ENCODE peak calls at places on chromosomes 16 and 17, in seven cellular contexts. One of them, this sample, is unnamed.

GRCh38 chr16:72985148-72985882 is 62.6 kb downstream of the ZFHX3 start:
- DNase-seq in adrenal gland: no peak
- DNase-seq in choroid plexus epithelial cell: peak; percentile 84
- DNase-seq in astrocyte of the spinal cord: peak; percentile 68
- DNase-seq in colonic mucosa: no peak
- DNase-seq in HFF-Myc: no peak
- DNase-seq in foreskin fibroblast: peak; percentile 59
- DNase-seq in this sample: peak; percentile 47

GRCh38 chr16:80936410-80936809 is 70.3 kb downstream of the CMC2 start:
- DNase-seq in colonic mucosa: no peak
- DNase-seq in HFF-Myc: no peak
- DNase-seq in adrenal gland: no peak
- DNase-seq in foreskin fibroblast: peak; percentile 30
- DNase-seq in astrocyte of the spinal cord: peak; percentile 51
- DNase-seq in choroid plexus epithelial cell: peak; percentile 58
- DNase-seq in this sample: no peak

GRCh38 chr16:1825864-1826690 is 548 bp downstream of the HAGH start:
- DNase-seq in adrenal gland: peak; percentile 62
- DNase-seq in HFF-Myc: no peak
- DNase-seq in foreskin fibroblast: peak; percentile 78
- DNase-seq in choroid plexus epithelial cell: no peak
- DNase-seq in astrocyte of the spinal cord: no peak
- DNase-seq in colonic mucosa: peak; percentile 45
- DNase-seq in this sample: no peak

GRCh38 chr17:64213995-64214507 is 49.0 kb downstream of the TEX2 start:
- DNase-seq in foreskin fibroblast: peak; percentile 11
- DNase-seq in adrenal gland: no peak
- DNase-seq in HFF-Myc: no peak
- DNase-seq in choroid plexus epithelial cell: peak; percentile 54
- DNase-seq in astrocyte of the spinal cord: peak; percentile 25
- DNase-seq in colonic mucosa: no peak
- DNase-seq in this sample: no peak

GRCh38 chr17:57955183-57955952 is at the start of gene CUEDC1:
- DNase-seq in astrocyte of the spinal cord: peak; percentile 47
- DNase-seq in foreskin fibroblast: peak; percentile 90
- DNase-seq in colonic mucosa: peak; percentile 78
- DNase-seq in HFF-Myc: no peak
- DNase-seq in adrenal gland: peak; percentile 81
- DNase-seq in choroid plexus epithelial cell: peak; percentile 54
- DNase-seq in this sample: no peak

GRCh38 chr17:48552453-48553189 is 7.7 kb upstream of the HOXB2 start:
- DNase-seq in colonic mucosa: no peak
- DNase-seq in adrenal gland: no peak
- DNase-seq in choroid plexus epithelial cell: no peak
- DNase-seq in HFF-Myc: no peak
- DNase-seq in foreskin fibroblast: no peak
- DNase-seq in astrocyte of the spinal cord: peak; percentile 72
- DNase-seq in this sample: no peak

GRCh38 chr16:56364865-56365264 is 60.5 kb downstream of the AMFR start:
- DNase-seq in foreskin fibroblast: no peak
- DNase-seq in colonic mucosa: no peak
- DNase-seq in astrocyte of the spinal cord: no peak
- DNase-seq in HFF-Myc: no peak
- DNase-seq in choroid plexus epithelial cell: no peak
- DNase-seq in adrenal gland: peak; percentile 16
- DNase-seq in this sample: no peak

GRCh38 chr17:61000911-61001310 is 323.3 kb downstream of the BCAS3 start:
- DNase-seq in adrenal gland: no peak
- DNase-seq in HFF-Myc: peak; percentile 19
- DNase-seq in colonic mucosa: no peak
- DNase-seq in choroid plexus epithelial cell: peak; percentile 73
- DNase-seq in astrocyte of the spinal cord: peak; percentile 43
- DNase-seq in foreskin fibroblast: peak; percentile 83
- DNase-seq in this sample: peak; percentile 28

GRCh38 chr17:33674685-33675084 is 381.6 kb upstream of the ASIC2 start:
- DNase-seq in HFF-Myc: peak; percentile 19
- DNase-seq in astrocyte of the spinal cord: peak; percentile 8
- DNase-seq in adrenal gland: peak; percentile 77
- DNase-seq in choroid plexus epithelial cell: peak; percentile 63
- DNase-seq in colonic mucosa: peak; percentile 50
- DNase-seq in foreskin fibroblast: peak; percentile 56
- DNase-seq in this sample: peak; percentile 2

GRCh38 chr16:3577302-3577752 is at the start of gene NLRC3:
- DNase-seq in foreskin fibroblast: no peak
- DNase-seq in adrenal gland: no peak
- DNase-seq in colonic mucosa: no peak
- DNase-seq in HFF-Myc: no peak
- DNase-seq in astrocyte of the spinal cord: no peak
- DNase-seq in choroid plexus epithelial cell: no peak
- DNase-seq in this sample: no peak

GRCh38 chr16:19105891-19106624 is 7.7 kb upstream of the ITPRIPL2 start:
- DNase-seq in foreskin fibroblast: no peak
- DNase-seq in adrenal gland: no peak
- DNase-seq in colonic mucosa: no peak
- DNase-seq in choroid plexus epithelial cell: no peak
- DNase-seq in HFF-Myc: no peak
- DNase-seq in astrocyte of the spinal cord: no peak
- DNase-seq in this sample: no peak

GRCh38 chr16:3992297-3993051 is 112.0 kb upstream of the CREBBP start:
- DNase-seq in colonic mucosa: no peak
- DNase-seq in choroid plexus epithelial cell: no peak
- DNase-seq in foreskin fibroblast: no peak
- DNase-seq in adrenal gland: no peak
- DNase-seq in HFF-Myc: no peak
- DNase-seq in astrocyte of the spinal cord: no peak
- DNase-seq in this sample: no peak

GRCh38 chr16:16021988-16022682 is 72.7 kb downstream of the ABCC1 start:
- DNase-seq in astrocyte of the spinal cord: peak; percentile 95
- DNase-seq in adrenal gland: peak; percentile 99
- DNase-seq in choroid plexus epithelial cell: peak; percentile 95
- DNase-seq in HFF-Myc: peak; percentile 90
- DNase-seq in foreskin fibroblast: peak; percentile 98
- DNase-seq in colonic mucosa: peak; percentile 91
- DNase-seq in this sample: peak; percentile 92

GRCh38 chr16:16027728-16028310 is 78.4 kb downstream of the ABCC1 start:
- DNase-seq in astrocyte of the spinal cord: no peak
- DNase-seq in choroid plexus epithelial cell: no peak
- DNase-seq in HFF-Myc: no peak
- DNase-seq in foreskin fibroblast: no peak
- DNase-seq in adrenal gland: no peak
- DNase-seq in colonic mucosa: no peak
- DNase-seq in this sample: no peak

GRCh38 chr16:16028311-16028999 is 79.0 kb downstream of the ABCC1 start:
- DNase-seq in choroid plexus epithelial cell: no peak
- DNase-seq in HFF-Myc: no peak
- DNase-seq in foreskin fibroblast: no peak
- DNase-seq in colonic mucosa: peak; percentile 42
- DNase-seq in astrocyte of the spinal cord: no peak
- DNase-seq in adrenal gland: no peak
- DNase-seq in this sample: no peak

GRCh38 chr16:16022683-16023064 is 73.3 kb downstream of the ABCC1 start:
- DNase-seq in HFF-Myc: no peak
- DNase-seq in astrocyte of the spinal cord: no peak
- DNase-seq in foreskin fibroblast: no peak
- DNase-seq in adrenal gland: no peak
- DNase-seq in colonic mucosa: no peak
- DNase-seq in choroid plexus epithelial cell: no peak
- DNase-seq in this sample: no peak

DNA sequence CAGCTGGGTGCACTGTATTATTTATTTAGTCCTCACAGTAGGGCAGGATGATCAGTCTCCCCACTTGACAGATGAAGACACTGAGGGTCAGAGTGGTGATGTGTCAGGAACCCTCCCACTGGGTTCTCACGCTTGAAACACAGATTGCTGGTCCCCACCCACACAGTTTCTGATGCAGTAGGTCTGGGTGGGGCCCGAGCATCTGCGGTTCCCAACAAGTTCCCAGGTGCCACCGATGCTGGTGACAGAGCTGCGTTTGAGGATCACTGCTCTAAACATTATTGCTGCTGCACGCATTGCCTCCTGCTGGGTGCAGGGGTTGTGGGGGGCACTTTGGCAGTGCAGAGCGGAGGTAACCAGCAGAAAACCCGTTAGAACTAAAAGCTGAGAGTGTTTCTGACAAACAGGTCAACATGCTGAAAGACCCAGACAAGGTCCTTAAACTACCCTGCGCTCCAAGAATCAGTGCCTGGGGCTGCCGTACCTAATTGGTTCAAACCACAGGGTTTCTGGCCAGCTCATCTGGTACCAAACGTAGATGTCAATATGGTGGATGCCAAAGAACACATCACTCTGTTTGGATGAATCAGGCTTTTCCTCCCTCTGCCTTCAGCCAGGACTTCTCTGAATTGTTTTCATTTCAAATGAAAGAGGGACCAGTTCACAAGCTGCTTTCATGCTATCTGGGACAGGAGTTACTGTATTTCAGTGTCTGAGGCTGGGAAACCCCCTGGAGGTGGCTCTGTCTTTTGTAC is 76.0 kb downstream of the ABCC1 start:
- DNase-seq in foreskin fibroblast: peak; percentile 93
- DNase-seq in colonic mucosa: no peak
- DNase-seq in astrocyte of the spinal cord: peak; percentile 97
- DNase-seq in adrenal gland: peak; percentile 30
- DNase-seq in HFF-Myc: no peak
- DNase-seq in choroid plexus epithelial cell: peak; percentile 91
- DNase-seq in this sample: peak; percentile 74
- TF ChIP-seq CTCF in foreskin fibroblast: no peak
- TF ChIP-seq CTCF in colonic mucosa: no peak
- TF ChIP-seq CTCF in astrocyte of the spinal cord: peak; percentile 27
- TF ChIP-seq CTCF in adrenal gland: no peak
- TF ChIP-seq CTCF in HFF-Myc: no peak
- TF ChIP-seq CTCF in choroid plexus epithelial cell: no peak
- TF ChIP-seq CTCF in this sample: peak; percentile 1

GRCh38 chr17:78117027-78117981 is 11.3 kb downstream of the TMC6 start:
- DNase-seq in colonic mucosa: no peak
- DNase-seq in HFF-Myc: no peak
- DNase-seq in adrenal gland: no peak
- DNase-seq in foreskin fibroblast: peak; percentile 33
- DNase-seq in astrocyte of the spinal cord: no peak
- DNase-seq in choroid plexus epithelial cell: no peak
- DNase-seq in this sample: no peak
- TF ChIP-seq CTCF in colonic mucosa: no peak
- TF ChIP-seq CTCF in HFF-Myc: peak; percentile 31
- TF ChIP-seq CTCF in adrenal gland: peak; percentile 28
- TF ChIP-seq CTCF in foreskin fibroblast: peak; percentile 10
- TF ChIP-seq CTCF in astrocyte of the spinal cord: peak; percentile 45
- TF ChIP-seq CTCF in choroid plexus epithelial cell: peak; percentile 39
- TF ChIP-seq CTCF in this sample: peak; percentile 5

GRCh38 chr16:28823719-28824547 is 1.1 kb downstream of the ATXN2L start:
- DNase-seq in astrocyte of the spinal cord: peak; percentile 99
- DNase-seq in choroid plexus epithelial cell: peak; percentile 99
- DNase-seq in colonic mucosa: peak; percentile 97
- DNase-seq in foreskin fibroblast: peak; percentile 99
- DNase-seq in HFF-Myc: peak; percentile 85
- DNase-seq in adrenal gland: peak; percentile 97
- DNase-seq in this sample: peak; percentile 97

GRCh38 chr16:28821874-28822519 is 802 bp upstream of the ATXN2L start:
- DNase-seq in adrenal gland: no peak
- DNase-seq in choroid plexus epithelial cell: no peak
- DNase-seq in HFF-Myc: no peak
- DNase-seq in astrocyte of the spinal cord: no peak
- DNase-seq in colonic mucosa: no peak
- DNase-seq in foreskin fibroblast: peak; percentile 8
- DNase-seq in this sample: no peak

GRCh38 chr16:28823291-28823718 is 506 bp downstream of the ATXN2L start:
- DNase-seq in colonic mucosa: no peak
- DNase-seq in adrenal gland: no peak
- DNase-seq in choroid plexus epithelial cell: no peak
- DNase-seq in astrocyte of the spinal cord: no peak
- DNase-seq in HFF-Myc: no peak
- DNase-seq in foreskin fibroblast: no peak
- DNase-seq in this sample: no peak

GRCh38 chr16:28824548-28824973 is 1.8 kb downstream of the ATXN2L start:
- DNase-seq in colonic mucosa: no peak
- DNase-seq in choroid plexus epithelial cell: no peak
- DNase-seq in foreskin fibroblast: no peak
- DNase-seq in astrocyte of the spinal cord: no peak
- DNase-seq in HFF-Myc: no peak
- DNase-seq in adrenal gland: no peak
- DNase-seq in this sample: no peak

DNA sequence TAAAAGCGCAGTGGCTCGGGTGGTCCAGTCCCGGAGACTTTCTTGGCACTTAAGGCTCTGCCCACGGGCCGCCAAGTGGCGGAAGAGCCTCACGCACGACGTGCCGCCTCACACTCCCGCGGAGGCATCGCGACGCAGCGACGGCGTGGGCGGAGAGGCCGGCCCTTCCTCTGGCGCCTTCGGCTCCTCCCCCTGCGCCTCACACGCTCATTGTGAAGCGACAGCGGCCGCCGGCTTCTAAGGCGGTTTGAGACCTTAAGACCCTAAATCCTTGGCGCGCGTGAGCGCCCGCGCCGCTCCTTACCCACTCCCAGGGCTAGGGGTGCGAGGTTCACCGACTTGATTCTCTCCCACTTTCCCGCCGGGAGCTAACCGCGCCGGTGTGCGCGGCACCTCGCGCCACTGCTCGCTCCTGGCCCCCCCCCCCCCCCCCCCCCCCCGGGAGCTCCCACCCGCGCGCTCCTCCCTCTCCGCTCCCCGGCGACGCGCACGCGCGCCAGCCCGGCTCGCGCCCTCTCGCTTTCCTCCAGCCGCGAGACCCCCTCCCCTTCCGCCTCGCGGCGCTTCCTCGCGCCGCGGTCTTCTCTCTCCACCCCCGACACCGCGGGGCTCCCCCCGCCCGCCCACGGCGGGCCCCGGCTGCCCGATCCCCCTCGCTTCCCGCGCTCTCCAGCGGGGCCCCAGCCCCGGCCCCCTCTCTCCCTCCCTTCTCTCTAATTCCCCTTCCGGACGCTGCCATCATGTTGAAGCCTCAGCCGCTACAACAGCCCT is at the start of gene ATXN2L:
- DNase-seq in adrenal gland: peak; percentile 94
- DNase-seq in choroid plexus epithelial cell: peak; percentile 98
- DNase-seq in astrocyte of the spinal cord: peak; percentile 98
- DNase-seq in foreskin fibroblast: peak; percentile 99
- DNase-seq in colonic mucosa: peak; percentile 92
- DNase-seq in HFF-Myc: peak; percentile 82
- DNase-seq in this sample: peak; percentile 93
- TF ChIP-seq CTCF in adrenal gland: peak; percentile 22
- TF ChIP-seq CTCF in choroid plexus epithelial cell: no peak
- TF ChIP-seq CTCF in astrocyte of the spinal cord: no peak
- TF ChIP-seq CTCF in foreskin fibroblast: no peak
- TF ChIP-seq CTCF in colonic mucosa: no peak
- TF ChIP-seq CTCF in HFF-Myc: no peak
- TF ChIP-seq CTCF in this sample: no peak

GRCh38 chr17:35923609-35924114 is 6.9 kb downstream of the RDM1 start:
- DNase-seq in colonic mucosa: no peak
- DNase-seq in foreskin fibroblast: no peak
- DNase-seq in HFF-Myc: no peak
- DNase-seq in astrocyte of the spinal cord: no peak
- DNase-seq in choroid plexus epithelial cell: no peak
- DNase-seq in adrenal gland: no peak
- DNase-seq in this sample: no peak
- TF ChIP-seq CTCF in colonic mucosa: no peak
- TF ChIP-seq CTCF in foreskin fibroblast: no peak
- TF ChIP-seq CTCF in HFF-Myc: no peak
- TF ChIP-seq CTCF in astrocyte of the spinal cord: no peak
- TF ChIP-seq CTCF in choroid plexus epithelial cell: no peak
- TF ChIP-seq CTCF in adrenal gland: no peak
- TF ChIP-seq CTCF in this sample: no peak

This sample was measured in AG09319.